ENCODE peak calls at places on chromosomes 2 and 18, in six cellular contexts. K, G, P, R, E and H are unnamed samples.

GRCh38 chr18:49704334-49704733 is 109.0 kb downstream of the ACAA2 start:
- DNase-seq in E (no peak), K (no peak), P (no peak), G (no peak), R (no peak), H (no peak)

GRCh38 chr18:45521777-45522176 is 93.5 kb upstream of the SLC14A2 start:
- DNase-seq in R (no peak), G (no peak), P (peak), E (no peak), K (no peak), H (no peak)

GRCh38 chr2:102147935-102148334 is 5.4 kb downstream of the IL1R1 start:
- DNase-seq in P (no peak), K (no peak), G (no peak), R (no peak), E (no peak), H (peak)

GRCh38 chr2:206477296-206477695 is 34.0 kb downstream of the ADAM23 start:
- DNase-seq in E (no peak), R (no peak), G (no peak), P (no peak), K (no peak), H (no peak)

GRCh38 chr2:29902356-29902755 is 19.0 kb downstream of the ALK start:
- DNase-seq in E (no peak), P (no peak), K (no peak), R (no peak), G (no peak), H (no peak)

GRCh38 chr18:50051288-50051687 is 143.7 kb downstream of the MYO5B start:
- DNase-seq in K (no peak), P (peak), E (no peak), G (no peak), R (no peak), H (no peak)

GRCh38 chr2:111671426-111672150 is 212.4 kb downstream of the ANAPC1 start:
- DNase-seq in K (peak), G (no peak), E (peak), P (no peak), R (peak), H (no peak)

GRCh38 chr2:74835831-74836674 is 2.1 kb downstream of the HK2 start:
- DNase-seq in R (no peak), G (peak), P (peak), E (no peak), K (peak), H (no peak)

GRCh38 chr2:205776720-205777119 is 94.4 kb downstream of the NRP2 start:
- DNase-seq in G (no peak), K (no peak), P (no peak), R (no peak), E (no peak), H (no peak)

GRCh38 chr2:105739408-105739807 is 5.3 kb upstream of the NCK2 start:
- DNase-seq in E (no peak), P (no peak), G (no peak), R (peak), K (no peak), H (no peak)

GRCh38 chr2:128261245-128262128 is 57.2 kb downstream of the HS6ST1 start:
- DNase-seq in R (peak), E (no peak), P (peak), G (no peak), K (no peak), H (no peak)

GRCh38 chr18:46098616-46098933 is 479 bp upstream of the ATP5F1A start:
- DNase-seq in E (no peak), K (no peak), R (no peak), G (no peak), P (no peak), H (no peak)

GRCh38 chr2:134233733-134234135 is 20.1 kb upstream of the MGAT5 start:
- DNase-seq in P (no peak), G (no peak), K (no peak), R (no peak), E (no peak), H (no peak)

GRCh38 chr18:74063023-74063422 is 84.6 kb downstream of the FBXO15 start:
- DNase-seq in E (no peak), G (no peak), R (no peak), K (no peak), P (no peak), H (no peak)

GRCh38 chr2:38301340-38301968 is 75.6 kb downstream of the ATL2 start:
- DNase-seq in P (no peak), K (no peak), G (no peak), E (no peak), R (no peak), H (no peak)

GRCh38 chr18:64202229-64202835 is 53.4 kb upstream of the LINC00305 start:
- DNase-seq in G (no peak), E (no peak), R (no peak), P (no peak), K (no peak), H (no peak)

GRCh38 chr2:27442981-27443323 is 771 bp downstream of the KRTCAP3 start:
- DNase-seq in G (no peak), R (no peak), K (no peak), P (peak), E (no peak), H (no peak)

GRCh38 chr2:15009681-15010080 is 377.2 kb downstream of the LRATD1 start:
- DNase-seq in G (no peak), R (no peak), K (no peak), E (no peak), P (no peak), H (no peak)

GRCh38 chr2:216107760-216108159 is 1.4 kb upstream of the XRCC5 start:
- DNase-seq in R (peak), P (no peak), G (no peak), E (no peak), K (no peak), H (no peak)

GRCh38 chr2:171225302-171225980 is 64.7 kb upstream of the TLK1 start:
- DNase-seq in P (peak), R (no peak), G (no peak), K (no peak), E (peak), H (no peak)

GRCh38 chr2:38526195-38526594 is 76.5 kb downstream of the HNRNPLL start:
- DNase-seq in R (no peak), K (no peak), P (peak), E (no peak), G (no peak), H (no peak)

GRCh38 chr18:36130039-36130831 is 536 bp downstream of the ELP2 start:
- DNase-seq in G (no peak), E (no peak), P (peak), K (no peak), R (no peak), H (no peak)

GRCh38 chr2:71458413-71459083 is 5.2 kb downstream of the DYSF start:
- DNase-seq in K (peak), R (no peak), P (peak), E (no peak), G (no peak), H (no peak)

GRCh38 chr2:122908134-122908533 is 1117.0 kb upstream of the CNTNAP5 start:
- DNase-seq in E (no peak), K (no peak), P (no peak), G (no peak), R (no peak), H (no peak)

GRCh38 chr18:63197246-63197791 is 122.2 kb downstream of the BCL2 start:
- DNase-seq in E (no peak), G (no peak), K (no peak), R (no peak), P (no peak), H (no peak)

GRCh38 chr2:232761301-232761907 is 15.0 kb downstream of the KCNJ13 start:
- DNase-seq in G (peak), P (no peak), E (no peak), R (no peak), K (peak), H (peak)

GRCh38 chr2:165778653-165779451 is 15.2 kb downstream of the GALNT3 start:
- DNase-seq in R (no peak), P (no peak), G (peak), E (no peak), K (peak), H (no peak)